ENCODE peak calls at places on chromosomes 4 and X, in four cellular contexts. O, T, V and N are unnamed samples.

GRCh38 chr4:74540193-74540592 is 95.3 kb downstream of the AREG start:
- DNase-seq in O (no peak), T (no peak), V (peak), N (no peak)

GRCh38 chr4:100372432-100372831 is 145.4 kb downstream of the EMCN start:
- DNase-seq in O (no peak), T (no peak), V (no peak), N (no peak)

GRCh38 chr4:142563682-142564291 is 282.3 kb downstream of the INPP4B start:
- DNase-seq in O (no peak), T (no peak), V (peak), N (no peak)

GRCh38 chr4:171538601-171539100 is 274.6 kb upstream of the GALNTL6 start:
- DNase-seq in O (no peak), T (no peak), V (no peak), N (no peak)

GRCh38 chrX:2434764-2435163 is 66.0 kb downstream of the DHRSX start:
- DNase-seq in O (no peak), T (no peak), V (no peak), N (no peak)

GRCh38 chrX:137988470-137988869 is 422.5 kb downstream of the ZIC3 start:
- DNase-seq in O (no peak), T (no peak), V (no peak), N (no peak)

GRCh38 chr4:15976456-15977096 is 13.6 kb upstream of the FGFBP2 start:
- DNase-seq in O (no peak), T (no peak), V (no peak), N (no peak)

GRCh38 chr4:110042540-110043517 is 130.1 kb downstream of the EGF start:
- DNase-seq in O (no peak), T (no peak), V (no peak), N (no peak)

GRCh38 chr4:102715057-102715456 is 45.7 kb downstream of the MANBA start:
- DNase-seq in O (no peak), T (no peak), V (no peak), N (no peak)

GRCh38 chr4:102623622-102624021 is 122.5 kb downstream of the NFKB1 start:
- DNase-seq in O (no peak), T (no peak), V (peak), N (no peak)

GRCh38 chrX:71999535-71999934 is 88.9 kb downstream of the NHSL2 start:
- DNase-seq in O (no peak), T (no peak), V (no peak), N (no peak)

GRCh38 chr4:22595684-22596083 is 79.8 kb upstream of the ADGRA3 start:
- DNase-seq in O (no peak), T (no peak), V (no peak), N (no peak)

GRCh38 chr4:53919605-53920004 is 144.8 kb downstream of the CHIC2 start:
- DNase-seq in O (no peak), T (no peak), V (no peak), N (peak)

GRCh38 chrX:1246816-1247215 is 21.8 kb upstream of the CSF2RA start:
- DNase-seq in O (peak), T (no peak), V (peak), N (peak)

GRCh38 chrX:7334253-7334935 is 186.4 kb upstream of the PUDP start:
- DNase-seq in O (no peak), T (no peak), V (no peak), N (no peak)

GRCh38 chrX:127259742-127260141 is 440.2 kb downstream of the PRR32 start:
- DNase-seq in O (no peak), T (no peak), V (no peak), N (no peak)

GRCh38 chr4:63589796-63590195 is 819.5 kb downstream of the TECRL start:
- DNase-seq in O (no peak), T (no peak), V (no peak), N (no peak)

GRCh38 chr4:186724048-186724860 is 598 bp upstream of the FAT1 start:
- DNase-seq in O (peak), T (peak), V (no peak), N (peak)